ENCODE peak calls at places on chromosome 15, in four cellular contexts. U, P, J and Q are unnamed samples.

GRCh38 chr15:89451846-89452245 is 44.5 kb downstream of the RHCG start:
- DNase-seq in J (no peak), P (no peak), U (no peak), Q (no peak)

GRCh38 chr15:27088584-27089232 is 117.7 kb downstream of the GABRG3 start:
- DNase-seq in U (no peak), P (no peak), J (no peak), Q (no peak)

GRCh38 chr15:36499751-36500389 is 79.6 kb upstream of the CDIN1 start:
- DNase-seq in U (no peak), P (no peak), J (no peak), Q (no peak)

GRCh38 chr15:60859996-60860494 is 369.1 kb downstream of the RORA start:
- DNase-seq in J (no peak), P (no peak), U (no peak), Q (no peak)

GRCh38 chr15:28996289-28996688 is 110.5 kb downstream of the APBA2 start:
- DNase-seq in J (no peak), U (no peak), P (no peak), Q (no peak)

GRCh38 chr15:25847066-25847465 is 16.1 kb downstream of the ATP10A start:
- DNase-seq in P (no peak), U (no peak), J (no peak), Q (no peak)

GRCh38 chr15:51191072-51191665 is 96.5 kb upstream of the TNFAIP8L3 start:
- DNase-seq in J (peak), U (no peak), P (no peak), Q (no peak)

GRCh38 chr15:31409196-31409595 is 82.6 kb downstream of the KLF13 start:
- DNase-seq in J (no peak), P (no peak), U (no peak), Q (no peak)

GRCh38 chr15:76200083-76200465 is 111.2 kb downstream of the ETFA start:
- DNase-seq in P (no peak), J (no peak), U (no peak), Q (no peak)

GRCh38 chr15:100770781-100771584 is 108.6 kb upstream of the ALDH1A3 start:
- DNase-seq in P (no peak), J (peak), U (no peak), Q (no peak)

GRCh38 chr15:98163319-98164030 is 203.0 kb downstream of the ARRDC4 start:
- DNase-seq in P (no peak), U (no peak), J (no peak), Q (no peak)

GRCh38 chr15:83068054-83068453 is 1.0 kb upstream of the BTBD1 start:
- DNase-seq in J (no peak), U (no peak), P (no peak), Q (no peak)

GRCh38 chr15:34055868-34056595 is 17.0 kb upstream of the AVEN start:
- DNase-seq in P (no peak), U (no peak), J (no peak), Q (no peak)

GRCh38 chr15:83920115-83920514 is 266.2 kb downstream of the ADAMTSL3 start:
- DNase-seq in P (no peak), J (no peak), U (no peak), Q (no peak)

GRCh38 chr15:68641376-68641775 is 62.6 kb downstream of the CORO2B start:
- DNase-seq in U (no peak), P (peak), J (no peak), Q (no peak)
- TF ChIP-seq CTCF in U (no peak), P (no peak), J (no peak), Q (no peak)

DNA sequence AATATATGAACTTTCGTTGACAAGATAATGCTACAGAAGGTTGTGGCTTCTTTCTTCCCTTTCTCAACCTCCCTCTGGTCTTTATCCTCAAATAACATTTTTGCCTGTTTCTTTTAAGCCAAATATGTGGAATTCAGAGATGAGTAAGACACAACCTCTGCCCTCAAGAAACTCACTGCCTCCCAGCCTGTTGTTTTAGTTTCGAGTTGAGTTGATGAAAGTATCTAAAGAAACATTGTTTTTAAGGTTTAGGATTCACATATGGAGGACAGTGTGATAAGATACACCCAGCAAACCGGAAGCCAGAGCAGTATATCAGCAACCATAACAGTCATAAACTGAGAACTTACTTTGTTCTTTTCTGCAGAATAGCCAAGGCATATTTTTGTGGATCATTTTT is 218.6 kb downstream of the THSD4 start:
- DNase-seq in U (no peak), P (no peak), J (no peak), Q (no peak)
- H3K4me3 ChIP-seq in U (no peak), P (no peak), J (no peak), Q (no peak)

DNA sequence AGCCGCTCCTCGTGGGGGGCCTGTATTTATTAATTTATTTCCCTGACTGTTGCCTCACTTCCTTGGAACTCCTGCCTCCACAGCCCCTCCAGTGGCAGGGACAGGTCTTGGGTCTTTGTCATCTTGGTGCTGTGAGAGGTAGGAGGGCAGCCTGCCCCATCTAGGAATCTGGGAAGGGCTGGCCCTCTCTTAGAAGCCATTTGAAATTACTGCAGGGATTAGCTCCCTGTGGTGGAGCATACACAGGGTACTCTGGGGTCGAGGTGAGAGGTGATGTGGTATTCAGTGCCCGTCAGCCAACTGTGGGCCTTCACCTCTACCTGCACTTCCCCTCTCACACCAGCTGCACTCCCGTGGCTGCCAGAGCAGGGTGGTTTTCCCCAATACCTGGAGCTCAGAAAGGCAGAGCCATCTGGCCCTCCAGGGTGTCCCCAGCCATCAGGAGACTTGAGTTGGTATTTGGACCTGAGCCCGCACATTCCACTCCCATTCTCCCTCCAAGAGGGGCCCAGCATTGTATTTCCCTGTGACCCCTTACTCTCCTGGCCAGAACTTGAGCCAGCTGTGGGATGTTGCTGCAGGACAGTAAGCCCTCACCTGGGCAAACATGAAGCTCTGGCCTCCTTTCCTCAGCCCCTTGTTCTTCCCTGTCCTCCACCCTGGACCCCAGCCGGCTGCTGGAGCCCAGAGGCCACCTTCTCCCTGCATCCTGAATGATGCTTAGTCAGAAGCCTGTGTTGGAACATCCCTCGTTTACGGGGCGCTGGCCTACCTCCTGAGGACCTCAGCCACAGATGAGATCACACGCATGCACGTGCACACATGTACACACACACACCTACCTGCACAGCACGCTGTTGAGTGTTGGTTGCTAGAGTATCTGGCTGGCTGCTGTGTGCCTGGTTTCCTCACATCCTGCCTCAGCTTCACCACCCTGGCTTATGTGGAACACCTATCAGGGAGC is 2.0 kb upstream of the JMJD7 start:
- DNase-seq in U (no peak), P (no peak), J (no peak), Q (no peak)
- TF ChIP-seq CTCF in U (no peak), P (no peak), J (no peak), Q (no peak)

GRCh38 chr15:96411056-96412031 is 80.8 kb downstream of the NR2F2 start:
- DNase-seq in J (no peak), U (no peak), P (no peak), Q (no peak)

GRCh38 chr15:96410175-96411055 is 79.9 kb downstream of the NR2F2 start:
- DNase-seq in U (no peak), P (no peak), J (no peak), Q (no peak)

GRCh38 chr15:96408591-96409183 is 78.2 kb downstream of the NR2F2 start:
- DNase-seq in U (no peak), P (no peak), J (no peak), Q (no peak)

GRCh38 chr15:96407482-96407881 is 77.0 kb downstream of the NR2F2 start:
- DNase-seq in U (no peak), P (no peak), J (no peak), Q (no peak)

DNA sequence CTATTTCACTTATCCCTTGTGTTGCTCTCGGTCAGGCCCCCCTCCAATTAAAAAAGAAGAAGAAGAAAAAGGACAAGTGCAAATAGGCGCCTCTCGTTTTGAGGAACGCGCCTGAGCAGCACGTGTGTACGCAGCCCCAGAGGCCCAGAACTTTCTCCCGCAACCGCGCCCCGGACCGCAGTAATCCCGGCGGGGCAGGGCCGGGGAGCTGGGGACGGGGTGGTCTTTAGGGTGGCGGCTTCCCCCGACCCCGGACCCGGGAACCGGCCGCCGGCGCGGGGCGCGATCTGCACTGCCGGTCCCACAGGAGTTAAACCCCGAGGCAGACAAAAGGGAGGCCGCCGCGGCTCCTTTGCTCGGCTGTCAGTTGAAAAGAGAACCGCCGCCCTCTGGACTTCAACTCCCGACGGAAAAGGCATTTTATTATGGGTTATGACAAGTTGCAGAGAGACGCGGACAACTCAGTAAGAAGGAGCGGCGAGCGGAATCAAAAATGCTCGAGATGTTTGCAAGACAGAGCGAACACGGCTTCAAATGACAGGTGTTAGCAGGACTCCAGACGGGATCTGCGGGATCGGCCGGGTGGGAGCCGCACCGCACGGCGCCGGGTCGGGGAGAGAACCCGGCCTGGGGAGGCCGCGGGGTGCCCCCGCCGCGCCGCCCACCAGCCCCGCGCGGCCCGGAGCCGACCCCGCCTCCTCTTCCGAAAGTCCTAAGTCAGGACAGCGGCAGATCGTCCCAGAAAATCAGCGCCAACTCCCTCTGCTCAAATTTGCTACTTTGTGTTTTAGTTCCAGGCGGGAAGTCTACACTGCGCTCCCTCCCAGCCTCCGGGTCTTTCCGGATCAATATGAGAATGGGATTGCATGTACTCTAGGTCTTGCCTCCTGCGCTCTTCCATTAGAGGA is 79.0 kb downstream of the NR2F2 start:
- DNase-seq in P (no peak), J (no peak), U (no peak), Q (no peak)
- H3K4me3 ChIP-seq in P (peak), J (peak), U (no peak), Q (no peak)

GRCh38 chr15:64763021-64763420 is 12.4 kb downstream of the RBPMS2 start:
- DNase-seq in U (no peak), P (no peak), J (no peak), Q (no peak)

GRCh38 chr15:64760056-64760455 is 15.3 kb downstream of the RBPMS2 start:
- DNase-seq in J (no peak), P (no peak), U (no peak), Q (no peak)

GRCh38 chr15:64763462-64763861 is 11.9 kb downstream of the RBPMS2 start:
- DNase-seq in U (no peak), J (no peak), P (no peak), Q (no peak)

GRCh38 chr15:64762546-64762945 is 12.8 kb downstream of the RBPMS2 start:
- DNase-seq in U (no peak), J (no peak), P (no peak), Q (no peak)

DNA sequence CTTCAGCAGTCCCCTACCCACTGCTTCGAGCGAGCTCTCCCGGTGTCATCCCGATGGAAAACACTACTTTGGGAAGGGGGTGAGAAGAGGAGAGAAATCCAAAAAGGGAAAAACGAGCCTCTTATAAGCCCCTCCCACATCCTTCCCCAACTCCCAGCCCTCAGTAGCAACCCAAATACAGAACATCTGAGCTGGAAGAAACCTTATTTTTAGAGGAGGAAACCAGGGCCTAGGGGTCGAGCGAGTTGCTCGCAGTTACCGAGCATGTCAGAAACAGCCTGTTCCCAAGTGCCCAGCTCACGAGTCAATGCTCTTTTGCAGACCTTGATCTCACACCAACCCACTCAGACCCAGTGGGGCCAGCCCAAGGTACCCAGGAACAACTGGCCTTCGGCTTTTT is 14.2 kb downstream of the RBPMS2 start:
- DNase-seq in P (no peak), U (no peak), J (no peak), Q (no peak)
- TF ChIP-seq CTCF in P (no peak), U (no peak), J (no peak), Q (no peak)

GRCh38 chr15:55687792-55688191 is 55.2 kb downstream of the PRTG start:
- DNase-seq in J (no peak), U (no peak), P (no peak), Q (no peak)
- H3K4me3 ChIP-seq in J (no peak), U (no peak), P (no peak), Q (no peak)

GRCh38 chr15:53193149-53193548 is 403.0 kb upstream of the ONECUT1 start:
- DNase-seq in P (no peak), U (no peak), J (no peak), Q (no peak)

GRCh38 chr15:53196235-53196634 is 406.1 kb upstream of the ONECUT1 start:
- DNase-seq in P (no peak), U (no peak), J (no peak), Q (no peak)

GRCh38 chr15:53202876-53203275 is 412.7 kb upstream of the ONECUT1 start:
- DNase-seq in U (no peak), J (no peak), P (no peak), Q (no peak)

GRCh38 chr15:53197426-53197839 is 407.3 kb upstream of the ONECUT1 start:
- DNase-seq in U (peak), J (peak), P (peak), Q (peak)
- TF ChIP-seq CTCF in U (peak), J (peak), P (peak), Q (peak)

DNA sequence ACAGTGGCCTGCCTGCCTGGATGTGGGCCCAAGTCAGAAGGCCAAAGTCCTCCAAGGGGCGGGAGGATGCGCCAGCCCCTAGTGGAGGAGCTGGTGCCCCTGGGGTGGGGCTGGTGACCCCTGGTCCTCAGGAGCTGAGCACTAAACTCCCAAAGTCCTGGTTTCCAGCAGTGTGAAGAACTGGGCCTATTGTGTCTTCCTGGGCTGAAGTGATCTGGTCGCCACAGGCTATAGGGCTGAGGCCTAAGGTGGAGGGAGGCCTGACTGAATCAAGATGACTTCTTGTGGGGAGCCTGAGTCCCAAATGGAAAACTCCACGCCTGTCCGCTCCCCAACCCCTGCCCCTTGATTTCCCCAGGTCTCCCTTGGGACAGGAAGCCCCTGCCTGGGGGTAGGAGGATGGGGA is 775 bp upstream of the FES start:
- DNase-seq in P (peak), U (no peak), J (peak), Q (no peak)
- H3K4me3 ChIP-seq in P (peak), U (no peak), J (peak), Q (no peak)